ENCODE peak calls at places on chromosomes 13 and 19, in nine cellular contexts. One of them, this sample, is unnamed.

GRCh38 chr19:14328406-14328805 is 52.8 kb upstream of the ADGRE5 start:
- DNase-seq in NT2/D1: no peak
- DNase-seq in left ventricle myocardium inferior: no peak
- DNase-seq in effector memory CD4-positive, alpha-beta T cell: no peak
- DNase-seq in heart right ventricle: no peak
- DNase-seq in lung: no peak
- DNase-seq in CD8-positive, alpha-beta memory T cell: no peak
- DNase-seq in neural progenitor cell: no peak
- DNase-seq in A549: no peak
- DNase-seq in this sample: no peak

GRCh38 chr13:107466326-107466725 is 749.0 kb downstream of the LIG4 start:
- DNase-seq in NT2/D1: peak; percentile 13
- DNase-seq in left ventricle myocardium inferior: no peak
- DNase-seq in effector memory CD4-positive, alpha-beta T cell: no peak
- DNase-seq in heart right ventricle: no peak
- DNase-seq in lung: no peak
- DNase-seq in CD8-positive, alpha-beta memory T cell: no peak
- DNase-seq in neural progenitor cell: no peak
- DNase-seq in A549: no peak
- DNase-seq in this sample: no peak

GRCh38 chr19:38035515-38036495 is 128.8 kb downstream of the SIPA1L3 start:
- DNase-seq in NT2/D1: no peak
- DNase-seq in left ventricle myocardium inferior: no peak
- DNase-seq in effector memory CD4-positive, alpha-beta T cell: no peak
- DNase-seq in heart right ventricle: peak; percentile 28
- DNase-seq in lung: no peak
- DNase-seq in CD8-positive, alpha-beta memory T cell: no peak
- DNase-seq in neural progenitor cell: no peak
- DNase-seq in A549: no peak
- DNase-seq in this sample: no peak

GRCh38 chr19:38061294-38061693 is 154.3 kb downstream of the SIPA1L3 start:
- DNase-seq in NT2/D1: no peak
- DNase-seq in left ventricle myocardium inferior: no peak
- DNase-seq in effector memory CD4-positive, alpha-beta T cell: no peak
- DNase-seq in heart right ventricle: no peak
- DNase-seq in lung: no peak
- DNase-seq in CD8-positive, alpha-beta memory T cell: no peak
- DNase-seq in neural progenitor cell: no peak
- DNase-seq in A549: peak; percentile 65
- DNase-seq in this sample: no peak

GRCh38 chr13:77374786-77375185 is 47.9 kb upstream of the MYCBP2 start:
- DNase-seq in NT2/D1: no peak
- DNase-seq in left ventricle myocardium inferior: no peak
- DNase-seq in effector memory CD4-positive, alpha-beta T cell: no peak
- DNase-seq in heart right ventricle: no peak
- DNase-seq in lung: no peak
- DNase-seq in CD8-positive, alpha-beta memory T cell: no peak
- DNase-seq in neural progenitor cell: no peak
- DNase-seq in A549: no peak
- DNase-seq in this sample: no peak

GRCh38 chr13:79779761-79780160 is 298.8 kb downstream of the NDFIP2 start:
- DNase-seq in NT2/D1: no peak
- DNase-seq in left ventricle myocardium inferior: no peak
- DNase-seq in effector memory CD4-positive, alpha-beta T cell: no peak
- DNase-seq in heart right ventricle: no peak
- DNase-seq in lung: no peak
- DNase-seq in CD8-positive, alpha-beta memory T cell: no peak
- DNase-seq in neural progenitor cell: peak; percentile 72
- DNase-seq in A549: no peak
- DNase-seq in this sample: peak; percentile 62

GRCh38 chr19:9039728-9040127 is 29.5 kb upstream of the MUC16 start:
- DNase-seq in NT2/D1: no peak
- DNase-seq in left ventricle myocardium inferior: no peak
- DNase-seq in effector memory CD4-positive, alpha-beta T cell: no peak
- DNase-seq in heart right ventricle: no peak
- DNase-seq in lung: no peak
- DNase-seq in CD8-positive, alpha-beta memory T cell: no peak
- DNase-seq in neural progenitor cell: no peak
- DNase-seq in A549: no peak
- DNase-seq in this sample: no peak

GRCh38 chr19:1098177-1099051 is 3.2 kb upstream of the POLR2E start:
- DNase-seq in NT2/D1: no peak
- DNase-seq in left ventricle myocardium inferior: no peak
- DNase-seq in effector memory CD4-positive, alpha-beta T cell: no peak
- DNase-seq in heart right ventricle: peak; percentile 17
- DNase-seq in lung: peak; percentile 68
- DNase-seq in CD8-positive, alpha-beta memory T cell: no peak
- DNase-seq in neural progenitor cell: no peak
- DNase-seq in A549: no peak
- DNase-seq in this sample: no peak

GRCh38 chr13:76189882-76190519 is 553.9 kb downstream of the LMO7 start:
- DNase-seq in NT2/D1: no peak
- DNase-seq in left ventricle myocardium inferior: no peak
- DNase-seq in effector memory CD4-positive, alpha-beta T cell: no peak
- DNase-seq in heart right ventricle: no peak
- DNase-seq in lung: no peak
- DNase-seq in CD8-positive, alpha-beta memory T cell: no peak
- DNase-seq in neural progenitor cell: no peak
- DNase-seq in A549: no peak
- DNase-seq in this sample: no peak

GRCh38 chr13:49443327-49443688 is 556 bp downstream of the CAB39L start:
- DNase-seq in NT2/D1: no peak
- DNase-seq in left ventricle myocardium inferior: no peak
- DNase-seq in effector memory CD4-positive, alpha-beta T cell: no peak
- DNase-seq in heart right ventricle: no peak
- DNase-seq in lung: peak; percentile 29
- DNase-seq in CD8-positive, alpha-beta memory T cell: no peak
- DNase-seq in neural progenitor cell: peak; percentile 48
- DNase-seq in A549: no peak
- DNase-seq in this sample: no peak

GRCh38 chr19:57954996-57955395 is 7.5 kb upstream of the ZNF256 start:
- DNase-seq in NT2/D1: no peak
- DNase-seq in left ventricle myocardium inferior: no peak
- DNase-seq in effector memory CD4-positive, alpha-beta T cell: no peak
- DNase-seq in heart right ventricle: no peak
- DNase-seq in lung: no peak
- DNase-seq in CD8-positive, alpha-beta memory T cell: no peak
- DNase-seq in neural progenitor cell: no peak
- DNase-seq in A549: no peak
- DNase-seq in this sample: no peak

GRCh38 chr19:35269425-35270117 is 809 bp downstream of the USF2 start:
- DNase-seq in NT2/D1: peak; percentile 71
- DNase-seq in left ventricle myocardium inferior: peak; percentile 88
- DNase-seq in effector memory CD4-positive, alpha-beta T cell: peak; percentile 47
- DNase-seq in heart right ventricle: peak; percentile 87
- DNase-seq in lung: peak; percentile 89
- DNase-seq in CD8-positive, alpha-beta memory T cell: peak; percentile 70
- DNase-seq in neural progenitor cell: peak; percentile 94
- DNase-seq in A549: peak; percentile 92
- DNase-seq in this sample: peak; percentile 72

GRCh38 chr19:34336781-34337271 is 28.2 kb upstream of the GPI start:
- DNase-seq in NT2/D1: no peak
- DNase-seq in left ventricle myocardium inferior: no peak
- DNase-seq in effector memory CD4-positive, alpha-beta T cell: no peak
- DNase-seq in heart right ventricle: no peak
- DNase-seq in lung: no peak
- DNase-seq in CD8-positive, alpha-beta memory T cell: peak; percentile 60
- DNase-seq in neural progenitor cell: peak; percentile 56
- DNase-seq in A549: peak; percentile 46
- DNase-seq in this sample: no peak

GRCh38 chr13:29817604-29818378 is 32.6 kb downstream of the UBL3 start:
- DNase-seq in NT2/D1: no peak
- DNase-seq in left ventricle myocardium inferior: no peak
- DNase-seq in effector memory CD4-positive, alpha-beta T cell: no peak
- DNase-seq in heart right ventricle: no peak
- DNase-seq in lung: no peak
- DNase-seq in CD8-positive, alpha-beta memory T cell: no peak
- DNase-seq in neural progenitor cell: no peak
- DNase-seq in A549: no peak
- DNase-seq in this sample: no peak

GRCh38 chr19:10767726-10768125 is 49.8 kb downstream of the DNM2 start:
- DNase-seq in NT2/D1: no peak
- DNase-seq in left ventricle myocardium inferior: no peak
- DNase-seq in effector memory CD4-positive, alpha-beta T cell: no peak
- DNase-seq in heart right ventricle: no peak
- DNase-seq in lung: no peak
- DNase-seq in CD8-positive, alpha-beta memory T cell: no peak
- DNase-seq in neural progenitor cell: no peak
- DNase-seq in A549: no peak
- DNase-seq in this sample: no peak
- H3K4me1 ChIP-seq in NT2/D1: peaks cover 24% of the 10 kb centered on the region
- H3K4me1 ChIP-seq in left ventricle myocardium inferior: peaks cover 82% of the 10 kb centered on the region
- H3K4me1 ChIP-seq in effector memory CD4-positive, alpha-beta T cell: peaks cover 33% of the 10 kb centered on the region
- H3K4me1 ChIP-seq in heart right ventricle: peaks cover 79% of the 10 kb centered on the region
- H3K4me1 ChIP-seq in lung: peaks cover 46% of the 10 kb centered on the region
- H3K4me1 ChIP-seq in CD8-positive, alpha-beta memory T cell: peaks cover 27% of the 10 kb centered on the region
- H3K4me1 ChIP-seq in neural progenitor cell: no peaks in the 10 kb centered on the region
- H3K4me1 ChIP-seq in A549: peaks cover 66% of the 10 kb centered on the region
- H3K4me1 ChIP-seq in this sample: peaks cover 50% of the 10 kb centered on the region

GRCh38 chr13:110274687-110275086 is 32.3 kb downstream of the COL4A1 start:
- DNase-seq in NT2/D1: no peak
- DNase-seq in left ventricle myocardium inferior: no peak
- DNase-seq in effector memory CD4-positive, alpha-beta T cell: no peak
- DNase-seq in heart right ventricle: no peak
- DNase-seq in lung: no peak
- DNase-seq in CD8-positive, alpha-beta memory T cell: no peak
- DNase-seq in neural progenitor cell: peak; percentile 38
- DNase-seq in A549: no peak
- DNase-seq in this sample: no peak
- H3K4me1 ChIP-seq in NT2/D1: no peaks in the 10 kb centered on the region
- H3K4me1 ChIP-seq in left ventricle myocardium inferior: peaks cover 96% of the 10 kb centered on the region
- H3K4me1 ChIP-seq in effector memory CD4-positive, alpha-beta T cell: no peaks in the 10 kb centered on the region
- H3K4me1 ChIP-seq in heart right ventricle: peaks cover 100% of the 10 kb centered on the region
- H3K4me1 ChIP-seq in lung: peaks cover 8% of the 10 kb centered on the region
- H3K4me1 ChIP-seq in CD8-positive, alpha-beta memory T cell: no peaks in the 10 kb centered on the region
- H3K4me1 ChIP-seq in neural progenitor cell: peaks cover 11% of the 10 kb centered on the region
- H3K4me1 ChIP-seq in A549: peaks cover 11% of the 10 kb centered on the region
- H3K4me1 ChIP-seq in this sample: peaks cover 8% of the 10 kb centered on the region

DNA sequence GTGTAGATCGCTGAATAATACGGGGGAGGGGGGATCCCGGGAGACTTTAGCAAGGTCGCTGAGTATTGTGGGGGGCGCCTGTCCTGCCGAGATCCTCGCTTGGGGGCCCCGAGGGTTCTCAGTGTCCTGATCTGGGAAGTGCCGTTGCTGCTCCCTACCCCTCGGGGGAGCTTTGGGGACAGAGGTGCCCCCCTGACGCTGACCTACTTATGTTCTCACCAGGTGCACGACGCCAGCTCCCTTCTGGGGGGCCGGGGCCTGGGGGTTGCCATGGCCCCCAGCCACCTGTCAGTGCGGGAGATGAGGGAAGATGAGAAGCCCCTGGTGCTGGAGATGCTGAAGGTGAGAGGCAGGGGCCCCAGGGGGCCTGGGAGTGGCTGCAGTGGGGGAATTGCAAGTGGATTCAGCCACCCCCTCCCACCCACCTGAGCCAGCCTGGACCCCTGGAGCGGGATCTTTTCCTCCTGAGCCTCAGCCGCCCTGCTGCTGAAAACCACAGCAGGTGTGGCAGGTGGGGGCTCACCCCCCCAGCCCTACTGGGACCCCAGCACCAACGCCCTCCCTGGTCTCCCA is 537 bp downstream of the NAT14 start:
- DNase-seq in NT2/D1: no peak
- DNase-seq in left ventricle myocardium inferior: no peak
- DNase-seq in effector memory CD4-positive, alpha-beta T cell: no peak
- DNase-seq in heart right ventricle: no peak
- DNase-seq in lung: no peak
- DNase-seq in CD8-positive, alpha-beta memory T cell: peak; percentile 39
- DNase-seq in neural progenitor cell: no peak
- DNase-seq in A549: no peak
- DNase-seq in this sample: no peak
- H3K4me1 ChIP-seq in NT2/D1: peaks cover 14% of the 10 kb centered on the region
- H3K4me1 ChIP-seq in left ventricle myocardium inferior: peaks cover 62% of the 10 kb centered on the region
- H3K4me1 ChIP-seq in effector memory CD4-positive, alpha-beta T cell: peaks cover 19% of the 10 kb centered on the region
- H3K4me1 ChIP-seq in heart right ventricle: peaks cover 54% of the 10 kb centered on the region
- H3K4me1 ChIP-seq in lung: peaks cover 5% of the 10 kb centered on the region
- H3K4me1 ChIP-seq in CD8-positive, alpha-beta memory T cell: peaks cover 10% of the 10 kb centered on the region
- H3K4me1 ChIP-seq in neural progenitor cell: peaks cover 44% of the 10 kb centered on the region
- H3K4me1 ChIP-seq in A549: peaks cover 51% of the 10 kb centered on the region
- H3K4me1 ChIP-seq in this sample: peaks cover 28% of the 10 kb centered on the region

GRCh38 chr19:47726467-47726866 is 13.2 kb downstream of the EHD2 start:
- DNase-seq in NT2/D1: no peak
- DNase-seq in left ventricle myocardium inferior: no peak
- DNase-seq in effector memory CD4-positive, alpha-beta T cell: no peak
- DNase-seq in heart right ventricle: no peak
- DNase-seq in lung: peak; percentile 62
- DNase-seq in CD8-positive, alpha-beta memory T cell: no peak
- DNase-seq in neural progenitor cell: no peak
- DNase-seq in A549: no peak
- DNase-seq in this sample: no peak

GRCh38 chr19:47725759-47726401 is 12.7 kb downstream of the EHD2 start:
- DNase-seq in NT2/D1: no peak
- DNase-seq in left ventricle myocardium inferior: no peak
- DNase-seq in effector memory CD4-positive, alpha-beta T cell: no peak
- DNase-seq in heart right ventricle: no peak
- DNase-seq in lung: peak; percentile 91
- DNase-seq in CD8-positive, alpha-beta memory T cell: no peak
- DNase-seq in neural progenitor cell: no peak
- DNase-seq in A549: no peak
- DNase-seq in this sample: no peak

GRCh38 chr19:47720669-47721068 is 7.4 kb downstream of the EHD2 start:
- DNase-seq in NT2/D1: no peak
- DNase-seq in left ventricle myocardium inferior: no peak
- DNase-seq in effector memory CD4-positive, alpha-beta T cell: no peak
- DNase-seq in heart right ventricle: no peak
- DNase-seq in lung: no peak
- DNase-seq in CD8-positive, alpha-beta memory T cell: no peak
- DNase-seq in neural progenitor cell: no peak
- DNase-seq in A549: no peak
- DNase-seq in this sample: no peak

GRCh38 chr19:47719047-47719885 is 6.0 kb downstream of the EHD2 start:
- DNase-seq in NT2/D1: no peak
- DNase-seq in left ventricle myocardium inferior: peak; percentile 91
- DNase-seq in effector memory CD4-positive, alpha-beta T cell: no peak
- DNase-seq in heart right ventricle: peak; percentile 91
- DNase-seq in lung: peak; percentile 75
- DNase-seq in CD8-positive, alpha-beta memory T cell: no peak
- DNase-seq in neural progenitor cell: no peak
- DNase-seq in A549: peak; percentile 79
- DNase-seq in this sample: peak; percentile 64

GRCh38 chr19:47723573-47723923 is 10.3 kb downstream of the EHD2 start:
- DNase-seq in NT2/D1: no peak
- DNase-seq in left ventricle myocardium inferior: peak; percentile 65
- DNase-seq in effector memory CD4-positive, alpha-beta T cell: no peak
- DNase-seq in heart right ventricle: peak; percentile 54
- DNase-seq in lung: peak; percentile 80
- DNase-seq in CD8-positive, alpha-beta memory T cell: no peak
- DNase-seq in neural progenitor cell: no peak
- DNase-seq in A549: no peak
- DNase-seq in this sample: peak; percentile 65
- H3K4me1 ChIP-seq in NT2/D1: peaks cover 10% of the 10 kb centered on the region
- H3K4me1 ChIP-seq in left ventricle myocardium inferior: peaks cover 85% of the 10 kb centered on the region
- H3K4me1 ChIP-seq in effector memory CD4-positive, alpha-beta T cell: no peaks in the 10 kb centered on the region
- H3K4me1 ChIP-seq in heart right ventricle: peaks cover 90% of the 10 kb centered on the region
- H3K4me1 ChIP-seq in lung: peaks cover 22% of the 10 kb centered on the region
- H3K4me1 ChIP-seq in CD8-positive, alpha-beta memory T cell: no peaks in the 10 kb centered on the region
- H3K4me1 ChIP-seq in neural progenitor cell: peaks cover 6% of the 10 kb centered on the region
- H3K4me1 ChIP-seq in A549: peaks cover 85% of the 10 kb centered on the region
- H3K4me1 ChIP-seq in this sample: peaks cover 10% of the 10 kb centered on the region